ENCODE peak calls at places on chromosomes 5 and 9, in seven cellular contexts. U is coronary artery; O is activated CD8-positive, alpha-beta memory T cell treated with anti-CD3 and anti-CD28 coated beads, Interleukin-2, amount 50 U/mL, for 48 hours; D is NB4; I is stimulated activated CD8-positive, alpha-beta memory T cell treated with anti-CD3 and anti-CD28 coated beads, Interleukin-7, amount 100 ng/mL, for 48 hours; A is adrenal gland; P is GM10248. Y is an unnamed sample.

GRCh38 chr5:26582350-26583040 is 455.9 kb downstream of the CDH9 start:
- DNase-seq in A (no peak), P (no peak), O (no peak), I (no peak), D (no peak), U (no peak), Y (peak; percentile 0)

GRCh38 chr5:143233020-143233419 is 170.5 kb downstream of the NR3C1 start:
- DNase-seq in D (peak; percentile 22), P (no peak), I (no peak), U (no peak), O (no peak), A (no peak), Y (no peak)

GRCh38 chr5:96172436-96172835 is 210.8 kb upstream of the ELL2 start:
- DNase-seq in D (no peak), I (no peak), P (no peak), U (no peak), A (no peak), O (no peak), Y (no peak)

GRCh38 chr9:135144581-135145108 is 57.2 kb downstream of the OLFM1 start:
- DNase-seq in I (no peak), U (no peak), O (no peak), A (no peak), D (no peak), P (no peak), Y (no peak)

GRCh38 chr9:13716620-13717019 is 437.1 kb upstream of the MPDZ start:
- DNase-seq in D (no peak), P (no peak), A (no peak), U (no peak), O (no peak), I (no peak), Y (no peak)

GRCh38 chr5:61768692-61769281 is 436.7 kb downstream of the ZSWIM6 start:
- DNase-seq in I (no peak), A (no peak), D (peak; percentile 41), U (no peak), P (peak; percentile 38), O (no peak), Y (peak; percentile 45)

GRCh38 chr5:5209510-5210286 is 69.6 kb downstream of the ADAMTS16 start:
- DNase-seq in U (no peak), I (no peak), D (no peak), P (no peak), O (no peak), A (no peak), Y (no peak)

GRCh38 chr5:159971514-159971913 is 37.4 kb upstream of the TTC1 start:
- DNase-seq in P (no peak), A (no peak), U (no peak), D (no peak), I (no peak), O (peak; percentile 46), Y (no peak)

GRCh38 chr5:145957388-145957787 is 21.0 kb downstream of the SH3RF2 start:
- DNase-seq in P (no peak), I (no peak), D (no peak), U (no peak), A (no peak), O (no peak), Y (no peak)

Y was measured in mammary epithelial cell.